ENCODE peak calls at places on chromosome 22, in eight cellular contexts. Q is activated naive CD4-positive, alpha-beta T cell treated with Interleukin-2 at 50 U/mL for 16 hours; L is stimulated activated CD4-positive, alpha-beta T cell treated with anti-CD3 and anti-CD28 coated beads, Interleukin-1b, Interleukin-23, amount 100 ng/mL, for 24 hours; C is WTC11; V is globus pallidus; U is HuH-7; J is activated gamma-delta T cell treated with Interleukin-2 at 50 U/mL for 16 hours; B is aorta. X is an unnamed sample.

GRCh38 chr22:40533712-40534378 is 102.7 kb downstream of the MRTFA start:
- DNase-seq in Q (peak; percentile 41), L (no peak), C (no peak), V (peak; percentile 20), U (no peak), J (peak; percentile 44), B (no peak), X (peak; percentile 17)

GRCh38 chr22:30235687-30236170 is 10.8 kb downstream of the LIF start:
- DNase-seq in Q (no peak), L (no peak), C (no peak), V (no peak), U (no peak), J (no peak), B (no peak), X (no peak)

GRCh38 chr22:41831383-41831782 is 1.5 kb upstream of the SREBF2 start:
- DNase-seq in Q (no peak), L (no peak), C (no peak), V (no peak), U (no peak), J (no peak), B (peak; percentile 59), X (no peak)

GRCh38 chr22:21866821-21867527 is 471 bp downstream of the MAPK1 start:
- DNase-seq in Q (peak; percentile 47), L (no peak), C (no peak), V (peak; percentile 33), U (no peak), J (peak; percentile 8), B (no peak), X (peak; percentile 66)

GRCh38 chr22:45225732-45226560 is 14.7 kb downstream of the KIAA0930 start:
- DNase-seq in Q (no peak), L (no peak), C (no peak), V (peak; percentile 68), U (no peak), J (no peak), B (peak; percentile 74), X (no peak)

GRCh38 chr22:44667276-44667675 is 34.7 kb upstream of the PRR5 start:
- DNase-seq in Q (no peak), L (no peak), C (no peak), V (no peak), U (no peak), J (no peak), B (no peak), X (no peak)

GRCh38 chr22:50723991-50724390 is 14.0 kb upstream of the ACR start:
- DNase-seq in Q (no peak), L (no peak), C (no peak), V (no peak), U (no peak), J (no peak), B (no peak), X (no peak)

GRCh38 chr22:35637254-35637653 is 11.0 kb upstream of the APOL6 start:
- DNase-seq in Q (no peak), L (no peak), C (no peak), V (no peak), U (no peak), J (no peak), B (no peak), X (no peak)

GRCh38 chr22:24937114-24937513 is 9.4 kb downstream of the LHFPL7 start:
- DNase-seq in Q (no peak), L (no peak), C (peak; percentile 23), V (no peak), U (peak; percentile 61), J (no peak), B (no peak), X (no peak)

GRCh38 chr22:20430101-20430640 is 7.5 kb downstream of the SCARF2 start:
- DNase-seq in Q (no peak), L (no peak), C (no peak), V (no peak), U (no peak), J (no peak), B (no peak), X (no peak)

GRCh38 chr22:29733362-29734322 is 13.8 kb downstream of the CABP7 start:
- DNase-seq in Q (no peak), L (no peak), C (no peak), V (no peak), U (peak; percentile 83), J (no peak), B (no peak), X (no peak)

GRCh38 chr22:22952531-22953295 is 65.1 kb downstream of the IGLL5 start:
- DNase-seq in Q (no peak), L (no peak), C (no peak), V (no peak), U (no peak), J (no peak), B (no peak), X (no peak)

GRCh38 chr22:50531546-50532352 is 1.9 kb upstream of the TYMP start:
- DNase-seq in Q (peak; percentile 80), L (peak; percentile 42), C (peak; percentile 68), V (no peak), U (peak; percentile 79), J (peak; percentile 47), B (peak; percentile 90), X (peak; percentile 84)

GRCh38 chr22:37282385-37282677 is at the start of gene CYTH4:
- DNase-seq in Q (peak; percentile 80), L (peak; percentile 60), C (no peak), V (no peak), U (no peak), J (peak; percentile 80), B (peak; percentile 91), X (peak; percentile 85)

GRCh38 chr22:43983808-43984207 is 28.6 kb downstream of the SAMM50 start:
- DNase-seq in Q (no peak), L (no peak), C (no peak), V (no peak), U (no peak), J (no peak), B (no peak), X (no peak)

GRCh38 chr22:36211237-36211881 is 9.8 kb upstream of the APOL4 start:
- DNase-seq in Q (no peak), L (no peak), C (no peak), V (peak; percentile 41), U (no peak), J (no peak), B (no peak), X (no peak)

GRCh38 chr22:42280836-42281235 is 10.4 kb upstream of the TCF20 start:
- DNase-seq in Q (no peak), L (no peak), C (no peak), V (no peak), U (no peak), J (no peak), B (no peak), X (no peak)

GRCh38 chr22:50627914-50628542 is at the start of gene ARSA:
- DNase-seq in Q (peak; percentile 74), L (peak; percentile 35), C (peak; percentile 82), V (peak; percentile 79), U (peak; percentile 88), J (peak; percentile 68), B (peak; percentile 91), X (peak; percentile 83)

GRCh38 chr22:37545703-37546435 is 14.4 kb upstream of the CDC42EP1 start:
- DNase-seq in Q (no peak), L (no peak), C (peak; percentile 92), V (peak; percentile 55), U (peak; percentile 78), J (no peak), B (peak; percentile 96), X (no peak)

GRCh38 chr22:40138866-40139265 is 38.9 kb upstream of the TNRC6B start:
- DNase-seq in Q (no peak), L (no peak), C (no peak), V (no peak), U (no peak), J (no peak), B (no peak), X (no peak)

GRCh38 chr22:49826603-49827306 is 918 bp downstream of the BRD1 start:
- DNase-seq in Q (peak; percentile 39), L (no peak), C (no peak), V (peak; percentile 16), U (no peak), J (no peak), B (peak; percentile 73), X (peak; percentile 67)

GRCh38 chr22:19825904-19826618 is 28.6 kb downstream of the GNB1L start:
- DNase-seq in Q (no peak), L (no peak), C (no peak), V (no peak), U (no peak), J (no peak), B (no peak), X (no peak)

GRCh38 chr22:33865248-33865647 is 55.0 kb downstream of the LARGE1 start:
- DNase-seq in Q (no peak), L (no peak), C (no peak), V (no peak), U (no peak), J (no peak), B (no peak), X (no peak)

GRCh38 chr22:25282671-25283561 is 63.5 kb downstream of the CRYBB2 start:
- DNase-seq in Q (no peak), L (no peak), C (peak; percentile 30), V (no peak), U (peak; percentile 15), J (no peak), B (no peak), X (no peak)

GRCh38 chr22:19869497-19870152 is 15.0 kb upstream of the GNB1L start:
- DNase-seq in Q (no peak), L (no peak), C (no peak), V (no peak), U (no peak), J (no peak), B (no peak), X (no peak)

GRCh38 chr22:47300698-47301405 is 538.4 kb downstream of the TBC1D22A start:
- DNase-seq in Q (no peak), L (no peak), C (no peak), V (no peak), U (no peak), J (no peak), B (no peak), X (no peak)

X was measured in stimulated activated effector memory CD8-positive, alpha-beta T cell treated with anti-CD3 and anti-CD28 coated beads, Interleukin-12 subunit alpha, Interleukin-12 subunit beta, amount 100 ng/mL, for 72 hours.